ENCODE peak calls at places on chromosomes 16 and 17, in seven cellular contexts. E is H1, W is stomach, S is HCT116, Z is K562, C is breast epithelium, U is esophagus muscularis mucosa. Q is an unnamed sample.
A peak's percentile ranks its signal among the peaks of the same experiment; 100 is the strongest.

GRCh38 chr16:21590287-21590686 is 9.1 kb upstream of the METTL9 start:
- DNase-seq in E (no peak), W (no peak), S (no peak), Z (no peak), C (no peak), U (no peak), Q (no peak)

GRCh38 chr16:12265168-12265567 is 288.6 kb downstream of the SNX29 start:
- DNase-seq in E (no peak), W (no peak), S (no peak), Z (no peak), C (no peak), U (no peak), Q (no peak)

GRCh38 chr17:4509402-4509801 is 10.7 kb downstream of the SPNS2 start:
- DNase-seq in E (no peak), W (peak; percentile 80), S (no peak), Z (no peak), C (no peak), U (no peak), Q (peak; percentile 85)

GRCh38 chr17:72342582-72343527 is 222.0 kb downstream of the SOX9 start:
- DNase-seq in E (no peak), W (no peak), S (no peak), Z (peak; percentile 56), C (no peak), U (no peak), Q (no peak)

GRCh38 chr16:2341456-2342447 is 1.2 kb upstream of the ABCA3 start:
- DNase-seq in E (no peak), W (no peak), S (no peak), Z (no peak), C (no peak), U (no peak), Q (peak; percentile 82)

GRCh38 chr17:19812407-19812806 is 55.3 kb downstream of the ULK2 start:
- DNase-seq in E (no peak), W (no peak), S (no peak), Z (no peak), C (no peak), U (no peak), Q (no peak)

GRCh38 chr17:81396722-81397313 is 1.6 kb downstream of the BAHCC1 start:
- DNase-seq in E (no peak), W (peak; percentile 56), S (no peak), Z (no peak), C (no peak), U (no peak), Q (peak; percentile 85)

GRCh38 chr17:81601525-81602120 is 35.3 kb downstream of the NPLOC4 start:
- DNase-seq in E (no peak), W (peak; percentile 29), S (peak; percentile 49), Z (peak; percentile 67), C (no peak), U (no peak), Q (no peak)

GRCh38 chr17:6524520-6524919 is 31.8 kb downstream of the PITPNM3 start:
- DNase-seq in E (no peak), W (no peak), S (peak; percentile 37), Z (no peak), C (no peak), U (no peak), Q (no peak)

GRCh38 chr16:11871193-11871592 is 19.9 kb upstream of the RSL1D1 start:
- DNase-seq in E (peak; percentile 38), W (no peak), S (no peak), Z (no peak), C (no peak), U (no peak), Q (no peak)

GRCh38 chr16:2785101-2785991 is 2.0 kb downstream of the PRSS33 start:
- DNase-seq in E (no peak), W (no peak), S (no peak), Z (peak; percentile 62), C (peak; percentile 50), U (no peak), Q (peak; percentile 80)

GRCh38 chr16:68100504-68100903 is 15.3 kb downstream of the NFATC3 start:
- DNase-seq in E (no peak), W (no peak), S (no peak), Z (no peak), C (no peak), U (no peak), Q (no peak)

GRCh38 chr17:73458191-73458590 is 146.4 kb upstream of the CDC42EP4 start:
- DNase-seq in E (no peak), W (no peak), S (no peak), Z (no peak), C (no peak), U (no peak), Q (no peak)

GRCh38 chr17:65005858-65006257 is 50.7 kb downstream of the GNA13 start:
- DNase-seq in E (no peak), W (no peak), S (no peak), Z (no peak), C (no peak), U (peak; percentile 21), Q (no peak)

GRCh38 chr16:10776280-10776679 is 32.6 kb downstream of the NUBP1 start:
- DNase-seq in E (no peak), W (no peak), S (no peak), Z (no peak), C (no peak), U (no peak), Q (no peak)

GRCh38 chr16:4344659-4345438 is 6.3 kb downstream of the PAM16 start:
- DNase-seq in E (no peak), W (peak; percentile 59), S (no peak), Z (peak; percentile 12), C (no peak), U (no peak), Q (no peak)

GRCh38 chr17:79242393-79242792 is 167.8 kb downstream of the ENGASE start:
- DNase-seq in E (no peak), W (no peak), S (no peak), Z (no peak), C (no peak), U (no peak), Q (no peak)

GRCh38 chr17:28727727-28728363 is 743 bp upstream of the NEK8 start:
- DNase-seq in E (no peak), W (peak; percentile 72), S (peak; percentile 55), Z (peak; percentile 52), C (peak; percentile 76), U (no peak), Q (peak; percentile 92)

GRCh38 chr16:35572186-35572585 is 2112.8 kb downstream of the TP53TG3F start:
- DNase-seq in E (no peak), W (no peak), S (no peak), Z (no peak), C (no peak), U (peak; percentile 68), Q (no peak)

GRCh38 chr16:35573407-35573806 is 2114.0 kb downstream of the TP53TG3F start:
- DNase-seq in E (no peak), W (no peak), S (no peak), Z (no peak), C (no peak), U (no peak), Q (no peak)

GRCh38 chr16:35574454-35575431 is 2115.3 kb downstream of the TP53TG3F start:
- DNase-seq in E (no peak), W (no peak), S (no peak), Z (no peak), C (no peak), U (no peak), Q (no peak)

GRCh38 chr16:35574011-35574410 is 2114.6 kb downstream of the TP53TG3F start:
- DNase-seq in E (no peak), W (no peak), S (no peak), Z (no peak), C (no peak), U (no peak), Q (no peak)

GRCh38 chr16:35575432-35575821 is 2116.0 kb downstream of the TP53TG3F start:
- DNase-seq in E (no peak), W (no peak), S (no peak), Z (no peak), C (no peak), U (no peak), Q (no peak)
- H3K9me3 ChIP-seq in E (peaks cover 58% of the 10 kb centered on the region), W (peaks cover 89% of the 10 kb centered on the region), S (no peaks in the 10 kb centered on the region), Z (no peaks in the 10 kb centered on the region), C (peaks cover 59% of the 10 kb centered on the region), U (peaks cover 24% of the 10 kb centered on the region), Q (peaks cover 98% of the 10 kb centered on the region)

GRCh38 chr16:86258713-86259112 is 251.6 kb upstream of the FOXF1 start:
- DNase-seq in E (no peak), W (no peak), S (no peak), Z (no peak), C (no peak), U (no peak), Q (no peak)
- TF ChIP-seq POLR2AphosphoS5 in E (no peak), W (no peak), S (no peak), Z (no peak), C (no peak), U (no peak), Q (no peak)

GRCh38 chr17:16443390-16444257 is 28.3 kb downstream of the TRPV2 start:
- DNase-seq in E (no peak), W (no peak), S (no peak), Z (no peak), C (no peak), U (no peak), Q (no peak)
- H3K4me1 ChIP-seq in E (peaks cover 11% of the 10 kb centered on the region), W (peaks cover 67% of the 10 kb centered on the region), S (peaks cover 10% of the 10 kb centered on the region), Z (peaks cover 26% of the 10 kb centered on the region), C (peaks cover 6% of the 10 kb centered on the region), U (peaks cover 69% of the 10 kb centered on the region), Q (peaks cover 22% of the 10 kb centered on the region)

DNA sequence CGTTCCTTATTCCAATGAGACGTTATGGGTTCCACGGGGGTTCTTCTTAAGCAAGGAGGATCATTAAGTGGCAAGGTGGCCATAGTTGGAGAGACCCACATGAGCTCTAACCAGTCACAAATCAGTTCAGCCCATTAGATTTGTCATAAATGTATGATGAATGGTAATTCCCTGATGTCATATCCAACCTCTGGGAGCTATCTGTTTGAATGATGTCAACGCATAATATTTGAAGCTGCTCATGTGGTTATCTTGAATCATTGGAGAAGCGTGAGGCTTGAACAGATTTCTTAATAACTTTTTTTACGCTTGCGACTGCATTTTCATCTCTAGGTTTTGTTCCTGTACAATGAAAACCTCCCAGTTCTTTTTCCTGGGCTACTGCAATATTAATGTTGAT is 270.4 kb upstream of the EEF2KMT start:
- DNase-seq in E (no peak), W (no peak), S (no peak), Z (no peak), C (no peak), U (no peak), Q (no peak)
- H3K9me3 ChIP-seq in E (no peaks in the 10 kb centered on the region), W (no peaks in the 10 kb centered on the region), S (no peaks in the 10 kb centered on the region), Z (no peaks in the 10 kb centered on the region), C (no peaks in the 10 kb centered on the region), U (no peaks in the 10 kb centered on the region), Q (no peaks in the 10 kb centered on the region)